ENCODE peak calls at places on chromosome 18, in six cellular contexts. One of them, this sample, is unnamed.

GRCh38 chr18:56315363-56315762 is 323.0 kb downstream of the TXNL1 start:
- DNase-seq in left ventricle myocardium superior: no peak
- DNase-seq in activated gamma-delta T cell treated with Interleukin-2 at 50 U/mL for 16 hours: no peak
- DNase-seq in cardiac fibroblast: peak; percentile 23
- DNase-seq in activated T-cell treated with anti-CD3 and anti-CD28 coated beads for 4 hours: no peak
- DNase-seq in Peyer's patch: no peak
- DNase-seq in this sample: no peak

GRCh38 chr18:48952287-48953095 is 1.7 kb upstream of the SMAD7 start:
- DNase-seq in left ventricle myocardium superior: peak; percentile 89
- DNase-seq in activated gamma-delta T cell treated with Interleukin-2 at 50 U/mL for 16 hours: peak; percentile 44
- DNase-seq in cardiac fibroblast: peak; percentile 89
- DNase-seq in activated T-cell treated with anti-CD3 and anti-CD28 coated beads for 4 hours: no peak
- DNase-seq in Peyer's patch: peak; percentile 87
- DNase-seq in this sample: peak; percentile 85

GRCh38 chr18:6374935-6375529 is 39.7 kb downstream of the L3MBTL4 start:
- DNase-seq in left ventricle myocardium superior: no peak
- DNase-seq in activated gamma-delta T cell treated with Interleukin-2 at 50 U/mL for 16 hours: no peak
- DNase-seq in cardiac fibroblast: no peak
- DNase-seq in activated T-cell treated with anti-CD3 and anti-CD28 coated beads for 4 hours: no peak
- DNase-seq in Peyer's patch: no peak
- DNase-seq in this sample: no peak

GRCh38 chr18:31533236-31533635 is 35.3 kb downstream of the DSG2 start:
- DNase-seq in left ventricle myocardium superior: no peak
- DNase-seq in activated gamma-delta T cell treated with Interleukin-2 at 50 U/mL for 16 hours: no peak
- DNase-seq in cardiac fibroblast: no peak
- DNase-seq in activated T-cell treated with anti-CD3 and anti-CD28 coated beads for 4 hours: no peak
- DNase-seq in Peyer's patch: no peak
- DNase-seq in this sample: no peak

GRCh38 chr18:60684843-60685513 is 312.4 kb upstream of the MC4R start:
- DNase-seq in left ventricle myocardium superior: no peak
- DNase-seq in activated gamma-delta T cell treated with Interleukin-2 at 50 U/mL for 16 hours: no peak
- DNase-seq in cardiac fibroblast: peak; percentile 42
- DNase-seq in activated T-cell treated with anti-CD3 and anti-CD28 coated beads for 4 hours: no peak
- DNase-seq in Peyer's patch: no peak
- DNase-seq in this sample: peak; percentile 31

GRCh38 chr18:12657048-12657848 is 659 bp downstream of the SPIRE1 start:
- DNase-seq in left ventricle myocardium superior: peak; percentile 77
- DNase-seq in activated gamma-delta T cell treated with Interleukin-2 at 50 U/mL for 16 hours: peak; percentile 4
- DNase-seq in cardiac fibroblast: peak; percentile 55
- DNase-seq in activated T-cell treated with anti-CD3 and anti-CD28 coated beads for 4 hours: no peak
- DNase-seq in Peyer's patch: peak; percentile 46
- DNase-seq in this sample: peak; percentile 69

GRCh38 chr18:77983270-77983669 is 733.6 kb downstream of the GALR1 start:
- DNase-seq in left ventricle myocardium superior: no peak
- DNase-seq in activated gamma-delta T cell treated with Interleukin-2 at 50 U/mL for 16 hours: no peak
- DNase-seq in cardiac fibroblast: no peak
- DNase-seq in activated T-cell treated with anti-CD3 and anti-CD28 coated beads for 4 hours: no peak
- DNase-seq in Peyer's patch: no peak
- DNase-seq in this sample: no peak

GRCh38 chr18:41599529-41599928 is 355.5 kb upstream of the PIK3C3 start:
- DNase-seq in left ventricle myocardium superior: peak; percentile 26
- DNase-seq in activated gamma-delta T cell treated with Interleukin-2 at 50 U/mL for 16 hours: no peak
- DNase-seq in cardiac fibroblast: no peak
- DNase-seq in activated T-cell treated with anti-CD3 and anti-CD28 coated beads for 4 hours: no peak
- DNase-seq in Peyer's patch: no peak
- DNase-seq in this sample: no peak

GRCh38 chr18:51751901-51752300 is 554.4 kb upstream of the MEX3C start:
- DNase-seq in left ventricle myocardium superior: no peak
- DNase-seq in activated gamma-delta T cell treated with Interleukin-2 at 50 U/mL for 16 hours: no peak
- DNase-seq in cardiac fibroblast: no peak
- DNase-seq in activated T-cell treated with anti-CD3 and anti-CD28 coated beads for 4 hours: no peak
- DNase-seq in Peyer's patch: no peak
- DNase-seq in this sample: no peak

GRCh38 chr18:74950479-74950878 is 258.5 kb downstream of the PTGR3 start:
- DNase-seq in left ventricle myocardium superior: no peak
- DNase-seq in activated gamma-delta T cell treated with Interleukin-2 at 50 U/mL for 16 hours: no peak
- DNase-seq in cardiac fibroblast: no peak
- DNase-seq in activated T-cell treated with anti-CD3 and anti-CD28 coated beads for 4 hours: no peak
- DNase-seq in Peyer's patch: no peak
- DNase-seq in this sample: no peak

GRCh38 chr18:58364867-58365533 is 263.9 kb downstream of the ALPK2 start:
- DNase-seq in left ventricle myocardium superior: no peak
- DNase-seq in activated gamma-delta T cell treated with Interleukin-2 at 50 U/mL for 16 hours: no peak
- DNase-seq in cardiac fibroblast: no peak
- DNase-seq in activated T-cell treated with anti-CD3 and anti-CD28 coated beads for 4 hours: no peak
- DNase-seq in Peyer's patch: no peak
- DNase-seq in this sample: no peak

GRCh38 chr18:55781481-55781957 is 193.5 kb upstream of the TCF4 start:
- DNase-seq in left ventricle myocardium superior: peak; percentile 44
- DNase-seq in activated gamma-delta T cell treated with Interleukin-2 at 50 U/mL for 16 hours: no peak
- DNase-seq in cardiac fibroblast: peak; percentile 88
- DNase-seq in activated T-cell treated with anti-CD3 and anti-CD28 coated beads for 4 hours: no peak
- DNase-seq in Peyer's patch: no peak
- DNase-seq in this sample: peak; percentile 67

GRCh38 chr18:74498712-74499629 is 2.8 kb downstream of the CNDP2 start:
- DNase-seq in left ventricle myocardium superior: peak; percentile 53
- DNase-seq in activated gamma-delta T cell treated with Interleukin-2 at 50 U/mL for 16 hours: peak; percentile 68
- DNase-seq in cardiac fibroblast: peak; percentile 17
- DNase-seq in activated T-cell treated with anti-CD3 and anti-CD28 coated beads for 4 hours: peak; percentile 69
- DNase-seq in Peyer's patch: peak; percentile 89
- DNase-seq in this sample: no peak

GRCh38 chr18:44939037-44939665 is 258.5 kb downstream of the SETBP1 start:
- DNase-seq in left ventricle myocardium superior: no peak
- DNase-seq in activated gamma-delta T cell treated with Interleukin-2 at 50 U/mL for 16 hours: no peak
- DNase-seq in cardiac fibroblast: no peak
- DNase-seq in activated T-cell treated with anti-CD3 and anti-CD28 coated beads for 4 hours: no peak
- DNase-seq in Peyer's patch: peak; percentile 72
- DNase-seq in this sample: no peak

GRCh38 chr18:27249933-27250332 is 64.8 kb upstream of the CHST9 start:
- DNase-seq in left ventricle myocardium superior: no peak
- DNase-seq in activated gamma-delta T cell treated with Interleukin-2 at 50 U/mL for 16 hours: no peak
- DNase-seq in cardiac fibroblast: no peak
- DNase-seq in activated T-cell treated with anti-CD3 and anti-CD28 coated beads for 4 hours: no peak
- DNase-seq in Peyer's patch: no peak
- DNase-seq in this sample: no peak

GRCh38 chr18:79484661-79485621 is 89.2 kb downstream of the NFATC1 start:
- DNase-seq in left ventricle myocardium superior: peak; percentile 58
- DNase-seq in activated gamma-delta T cell treated with Interleukin-2 at 50 U/mL for 16 hours: no peak
- DNase-seq in cardiac fibroblast: peak; percentile 97
- DNase-seq in activated T-cell treated with anti-CD3 and anti-CD28 coated beads for 4 hours: no peak
- DNase-seq in Peyer's patch: peak; percentile 46
- DNase-seq in this sample: peak; percentile 50

GRCh38 chr18:55265916-55266488 is 306.7 kb upstream of the CCDC68 start:
- DNase-seq in left ventricle myocardium superior: no peak
- DNase-seq in activated gamma-delta T cell treated with Interleukin-2 at 50 U/mL for 16 hours: no peak
- DNase-seq in cardiac fibroblast: no peak
- DNase-seq in activated T-cell treated with anti-CD3 and anti-CD28 coated beads for 4 hours: no peak
- DNase-seq in Peyer's patch: no peak
- DNase-seq in this sample: no peak

GRCh38 chr18:70288171-70288850 is 534 bp upstream of the SOCS6 start:
- DNase-seq in left ventricle myocardium superior: peak; percentile 58
- DNase-seq in activated gamma-delta T cell treated with Interleukin-2 at 50 U/mL for 16 hours: no peak
- DNase-seq in cardiac fibroblast: peak; percentile 33
- DNase-seq in activated T-cell treated with anti-CD3 and anti-CD28 coated beads for 4 hours: no peak
- DNase-seq in Peyer's patch: peak; percentile 62
- DNase-seq in this sample: peak; percentile 58

GRCh38 chr18:13611058-13611615 is 115.2 kb downstream of the FAM210A start:
- DNase-seq in left ventricle myocardium superior: peak; percentile 75
- DNase-seq in activated gamma-delta T cell treated with Interleukin-2 at 50 U/mL for 16 hours: no peak
- DNase-seq in cardiac fibroblast: peak; percentile 57
- DNase-seq in activated T-cell treated with anti-CD3 and anti-CD28 coated beads for 4 hours: no peak
- DNase-seq in Peyer's patch: peak; percentile 75
- DNase-seq in this sample: peak; percentile 73

This sample was measured in psoas muscle.